ENCODE peak calls at places on chromosome 18, in four cellular contexts. E is HepG2, S is GM12878, F is H1. D is an unnamed sample.

GRCh38 chr18:79857082-79857661 is 59.4 kb downstream of the KCNG2 start:
- DNase-seq in E (peak; percentile 19), S (no peak), F (no peak), D (no peak)

GRCh38 chr18:56238576-56238975 is 399.8 kb downstream of the TXNL1 start:
- DNase-seq in F (no peak), S (no peak), E (no peak), D (no peak)

GRCh38 chr18:49566217-49566616 is 4.4 kb downstream of the LIPG start:
- DNase-seq in E (no peak), S (no peak), F (no peak), D (no peak)

GRCh38 chr18:78984941-78985784 is 5.5 kb downstream of the SALL3 start:
- DNase-seq in E (peak; percentile 33), S (no peak), F (peak; percentile 51), D (no peak)

GRCh38 chr18:74166397-74166796 is 18.1 kb downstream of the TIMM21 start:
- DNase-seq in E (peak; percentile 14), F (no peak), S (no peak), D (no peak)

GRCh38 chr18:49553003-49553402 is 8.9 kb upstream of the LIPG start:
- DNase-seq in E (no peak), F (no peak), S (no peak), D (no peak)

GRCh38 chr18:14074187-14074586 is 58.0 kb downstream of the ZNF519 start:
- DNase-seq in F (peak; percentile 7), E (no peak), S (no peak), D (no peak)

GRCh38 chr18:34342960-34343359 is 118.2 kb upstream of the NOL4 start:
- DNase-seq in F (no peak), S (no peak), E (no peak), D (no peak)

GRCh38 chr18:58862851-58863538 is 1.7 kb upstream of the ZNF532 start:
- DNase-seq in F (no peak), E (no peak), S (no peak), D (no peak)

GRCh38 chr18:59954746-59955145 is 55.0 kb downstream of the PMAIP1 start:
- DNase-seq in E (peak; percentile 15), F (no peak), S (no peak), D (no peak)

GRCh38 chr18:59502222-59502898 is 143.3 kb upstream of the LMAN1 start:
- DNase-seq in F (no peak), E (no peak), S (no peak), D (no peak)

GRCh38 chr18:27605107-27605834 is 420.2 kb upstream of the CHST9 start:
- DNase-seq in E (peak; percentile 53), F (no peak), S (no peak), D (peak; percentile 30)

GRCh38 chr18:3151379-3152264 is 68.1 kb downstream of the MYOM1 start:
- DNase-seq in F (no peak), E (peak; percentile 36), S (no peak), D (no peak)

GRCh38 chr18:9103488-9103887 is 989 bp downstream of the NDUFV2 start:
- DNase-seq in E (no peak), F (no peak), S (no peak), D (no peak)

GRCh38 chr18:46079336-46079735 is 7.3 kb upstream of the PSTPIP2 start:
- DNase-seq in E (no peak), F (no peak), S (no peak), D (no peak)

GRCh38 chr18:44725300-44726096 is 44.8 kb downstream of the SETBP1 start:
- DNase-seq in E (no peak), F (no peak), S (peak; percentile 71), D (no peak)

GRCh38 chr18:3250237-3251107 is 2.9 kb downstream of the MYL12A start:
- DNase-seq in S (no peak), F (no peak), E (no peak), D (no peak)

GRCh38 chr18:36296591-36297418 is 708 bp upstream of the FHOD3 start:
- DNase-seq in F (peak; percentile 73), S (no peak), E (peak; percentile 32), D (no peak)

GRCh38 chr18:5510109-5510846 is 33.5 kb downstream of the EPB41L3 start:
- DNase-seq in F (no peak), S (no peak), E (no peak), D (no peak)

GRCh38 chr18:765764-766549 is 46.1 kb downstream of the YES1 start:
- DNase-seq in E (no peak), S (no peak), F (no peak), D (no peak)

GRCh38 chr18:63505566-63506335 is 29.0 kb downstream of the SERPINB5 start:
- DNase-seq in S (no peak), E (peak; percentile 13), F (no peak), D (peak; percentile 23)

GRCh38 chr18:79744625-79745024 is 53.1 kb upstream of the KCNG2 start:
- DNase-seq in S (no peak), F (no peak), E (no peak), D (no peak)

GRCh38 chr18:56576826-56577573 is 61.4 kb downstream of the TXNL1 start:
- DNase-seq in E (no peak), F (no peak), S (no peak), D (no peak)

GRCh38 chr18:21481739-21482138 is 118.8 kb downstream of the ESCO1 start:
- DNase-seq in F (no peak), E (no peak), S (no peak), D (no peak)

GRCh38 chr18:45760443-45761036 is 36.6 kb downstream of the SLC14A1 start:
- DNase-seq in S (no peak), E (no peak), F (no peak), D (no peak)

GRCh38 chr18:11309172-11309571 is 159.8 kb upstream of the PIEZO2 start:
- DNase-seq in F (no peak), S (no peak), E (peak; percentile 38), D (no peak)

GRCh38 chr18:67410671-67411070 is 105.8 kb downstream of the DSEL start:
- DNase-seq in F (no peak), E (no peak), S (no peak), D (no peak)

GRCh38 chr18:48928787-48929186 is 22.0 kb downstream of the SMAD7 start:
- DNase-seq in E (peak; percentile 65), F (no peak), S (peak; percentile 72), D (no peak)

GRCh38 chr18:12059334-12060181 is 34.1 kb upstream of the ANKRD62 start:
- DNase-seq in F (no peak), S (no peak), E (no peak), D (no peak)

GRCh38 chr18:28637897-28638296 is 461.0 kb upstream of the CDH2 start:
- DNase-seq in E (no peak), S (no peak), F (no peak), D (no peak)

DNA sequence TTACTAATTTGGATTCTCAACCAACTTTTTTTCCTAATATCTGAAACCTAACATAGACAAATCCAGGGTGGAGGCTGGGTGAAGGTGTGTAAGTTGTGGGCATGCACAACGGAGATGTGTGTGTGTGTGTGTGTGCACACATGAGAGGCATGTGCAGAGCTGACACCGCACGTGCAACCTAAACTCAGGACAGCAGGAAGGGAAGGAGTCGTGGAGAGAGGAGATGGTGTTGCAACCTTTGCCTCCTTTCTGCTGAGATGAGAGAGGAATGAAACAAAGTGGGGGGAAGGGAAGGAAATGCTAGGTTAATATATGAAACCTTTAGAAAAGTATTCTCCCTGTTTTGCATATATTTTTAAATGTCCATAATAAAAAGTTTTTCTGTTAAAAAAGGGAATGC is 64.7 kb downstream of the KCTD1 start:
- DNase-seq in E (no peak), S (no peak), F (no peak), D (no peak)
- H3K4me1 ChIP-seq in E (peaks cover 28% of the 10 kb centered on the region), S (no peaks in the 10 kb centered on the region), F (peaks cover 9% of the 10 kb centered on the region), D (no peaks in the 10 kb centered on the region)

DNA sequence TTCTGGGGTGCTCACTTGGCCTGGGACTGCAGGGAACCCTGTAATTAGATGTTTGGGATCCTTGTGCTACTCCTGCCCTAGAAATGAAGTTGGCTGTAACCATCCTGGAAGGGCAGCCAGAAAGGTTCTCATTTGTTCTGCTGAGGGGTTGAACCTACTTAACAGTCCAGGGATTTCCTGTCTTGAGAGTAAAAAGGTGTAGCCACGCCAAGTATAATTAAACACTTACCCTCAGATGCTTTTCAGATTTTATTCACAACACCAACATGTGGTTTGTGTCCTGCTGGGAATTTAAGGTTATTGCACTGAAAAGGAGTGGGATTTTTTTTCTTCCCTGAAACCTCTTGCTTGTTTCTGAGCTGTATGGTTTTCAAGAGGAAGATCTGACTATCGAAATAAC is 222.4 kb upstream of the APCDD1 start:
- DNase-seq in S (no peak), F (no peak), E (no peak), D (no peak)
- TF ChIP-seq SUZ12 in S (no peak), F (no peak), E (no peak), D (no peak)

DNA sequence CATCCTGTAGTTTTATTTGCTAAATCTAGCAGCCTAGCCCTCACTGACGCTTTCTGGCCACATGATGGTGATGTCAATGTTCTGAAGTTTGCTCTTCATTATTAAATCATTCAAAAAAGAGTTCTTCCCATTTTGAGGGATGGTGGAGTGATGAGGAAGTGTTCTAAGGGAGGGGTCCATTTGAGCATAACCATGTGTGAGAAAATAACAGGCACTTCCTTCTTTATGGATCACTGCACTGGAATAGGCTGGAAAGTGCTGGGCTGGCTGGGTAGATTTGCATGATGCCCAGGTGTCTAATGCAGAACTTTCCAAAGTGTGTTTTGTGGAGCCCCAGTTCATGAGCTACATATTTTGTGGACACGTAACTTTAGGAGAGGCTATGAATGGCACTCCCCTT is 74.2 kb downstream of the TNFRSF11A start:
- DNase-seq in S (no peak), E (no peak), F (no peak), D (no peak)
- H3K4me1 ChIP-seq in S (no peaks in the 10 kb centered on the region), E (peaks cover 48% of the 10 kb centered on the region), F (peaks cover 3% of the 10 kb centered on the region), D (peaks cover 1% of the 10 kb centered on the region)

DNA sequence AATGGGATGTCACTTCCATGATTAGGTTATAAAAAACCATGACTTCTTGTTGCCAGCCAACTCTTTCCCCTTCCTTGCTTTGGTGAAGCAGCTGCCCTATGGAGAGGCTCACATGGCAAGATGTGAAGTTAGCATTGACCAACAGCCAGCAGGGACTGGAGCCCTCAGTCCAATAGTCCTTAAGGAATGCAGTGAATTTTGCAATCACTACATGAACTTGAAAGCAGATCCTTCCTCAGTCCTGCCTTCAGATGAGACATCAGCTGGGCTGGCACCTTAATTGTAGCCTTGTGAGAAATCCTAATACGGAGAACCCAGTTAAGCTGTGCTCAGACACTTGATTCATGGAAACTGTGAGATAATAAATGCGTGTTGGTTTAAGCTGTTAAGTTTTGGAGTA is 61.8 kb downstream of the ATP8B1 start:
- DNase-seq in E (no peak), S (no peak), F (no peak), D (no peak)
- TF ChIP-seq SUZ12 in E (no peak), S (no peak), F (no peak), D (no peak)